ENCODE peak calls at places on chromosome 11, in six cellular contexts. One of them, this sample, is unnamed.

GRCh38 chr11:72716788-72717435 is 35.3 kb downstream of the ARAP1 start:
- DNase-seq in cardiac muscle cell: no peak
- DNase-seq in MM.1S: no peak
- DNase-seq in AG04450: no peak
- DNase-seq in AG10803: no peak
- DNase-seq in SK-N-SH: no peak
- DNase-seq in this sample: no peak

GRCh38 chr11:25734592-25735211 is 597.2 kb upstream of the ANO3 start:
- DNase-seq in cardiac muscle cell: peak
- DNase-seq in MM.1S: peak
- DNase-seq in AG04450: no peak
- DNase-seq in AG10803: no peak
- DNase-seq in SK-N-SH: peak
- DNase-seq in this sample: peak

GRCh38 chr11:65891180-65892136 is 985 bp downstream of the CCDC85B start:
- DNase-seq in cardiac muscle cell: peak
- DNase-seq in MM.1S: no peak
- DNase-seq in AG04450: no peak
- DNase-seq in AG10803: no peak
- DNase-seq in SK-N-SH: peak
- DNase-seq in this sample: peak

GRCh38 chr11:92830382-92831148 is 138.9 kb upstream of the MTNR1B start:
- DNase-seq in cardiac muscle cell: no peak
- DNase-seq in MM.1S: peak
- DNase-seq in AG04450: no peak
- DNase-seq in AG10803: no peak
- DNase-seq in SK-N-SH: no peak
- DNase-seq in this sample: no peak

GRCh38 chr11:26769027-26769426 is 47.2 kb upstream of the SLC5A12 start:
- DNase-seq in cardiac muscle cell: no peak
- DNase-seq in MM.1S: no peak
- DNase-seq in AG04450: no peak
- DNase-seq in AG10803: no peak
- DNase-seq in SK-N-SH: no peak
- DNase-seq in this sample: no peak

GRCh38 chr11:2929880-2930704 is 872 bp upstream of the PHLDA2 start:
- DNase-seq in cardiac muscle cell: peak
- DNase-seq in MM.1S: peak
- DNase-seq in AG04450: peak
- DNase-seq in AG10803: peak
- DNase-seq in SK-N-SH: peak
- DNase-seq in this sample: peak

GRCh38 chr11:92846542-92847125 is 122.8 kb upstream of the MTNR1B start:
- DNase-seq in cardiac muscle cell: no peak
- DNase-seq in MM.1S: no peak
- DNase-seq in AG04450: no peak
- DNase-seq in AG10803: peak
- DNase-seq in SK-N-SH: no peak
- DNase-seq in this sample: no peak

GRCh38 chr11:4123218-4123617 is 28.6 kb downstream of the RRM1 start:
- DNase-seq in cardiac muscle cell: no peak
- DNase-seq in MM.1S: no peak
- DNase-seq in AG04450: no peak
- DNase-seq in AG10803: no peak
- DNase-seq in SK-N-SH: no peak
- DNase-seq in this sample: no peak

GRCh38 chr11:6354651-6355485 is 34.6 kb upstream of the CAVIN3 start:
- DNase-seq in cardiac muscle cell: no peak
- DNase-seq in MM.1S: no peak
- DNase-seq in AG04450: no peak
- DNase-seq in AG10803: no peak
- DNase-seq in SK-N-SH: no peak
- DNase-seq in this sample: no peak

GRCh38 chr11:121293276-121293569 is 652 bp downstream of the SC5D start:
- DNase-seq in cardiac muscle cell: peak
- DNase-seq in MM.1S: peak
- DNase-seq in AG04450: no peak
- DNase-seq in AG10803: no peak
- DNase-seq in SK-N-SH: no peak
- DNase-seq in this sample: no peak

GRCh38 chr11:121297872-121298271 is 5.3 kb downstream of the SC5D start:
- DNase-seq in cardiac muscle cell: no peak
- DNase-seq in MM.1S: no peak
- DNase-seq in AG04450: no peak
- DNase-seq in AG10803: no peak
- DNase-seq in SK-N-SH: no peak
- DNase-seq in this sample: no peak

GRCh38 chr11:121292503-121293275 is at the start of gene SC5D:
- DNase-seq in cardiac muscle cell: peak
- DNase-seq in MM.1S: peak
- DNase-seq in AG04450: peak
- DNase-seq in AG10803: peak
- DNase-seq in SK-N-SH: peak
- DNase-seq in this sample: peak

GRCh38 chr11:121298770-121299169 is 6.2 kb downstream of the SC5D start:
- DNase-seq in cardiac muscle cell: no peak
- DNase-seq in MM.1S: no peak
- DNase-seq in AG04450: no peak
- DNase-seq in AG10803: no peak
- DNase-seq in SK-N-SH: no peak
- DNase-seq in this sample: no peak

GRCh38 chr11:121295246-121296007 is 2.9 kb downstream of the SC5D start:
- DNase-seq in cardiac muscle cell: no peak
- DNase-seq in MM.1S: no peak
- DNase-seq in AG04450: no peak
- DNase-seq in AG10803: no peak
- DNase-seq in SK-N-SH: no peak
- DNase-seq in this sample: no peak
- H3K4me3 ChIP-seq in cardiac muscle cell: peak
- H3K4me3 ChIP-seq in MM.1S: no peak
- H3K4me3 ChIP-seq in AG04450: no peak
- H3K4me3 ChIP-seq in AG10803: no peak
- H3K4me3 ChIP-seq in SK-N-SH: no peak
- H3K4me3 ChIP-seq in this sample: no peak

DNA sequence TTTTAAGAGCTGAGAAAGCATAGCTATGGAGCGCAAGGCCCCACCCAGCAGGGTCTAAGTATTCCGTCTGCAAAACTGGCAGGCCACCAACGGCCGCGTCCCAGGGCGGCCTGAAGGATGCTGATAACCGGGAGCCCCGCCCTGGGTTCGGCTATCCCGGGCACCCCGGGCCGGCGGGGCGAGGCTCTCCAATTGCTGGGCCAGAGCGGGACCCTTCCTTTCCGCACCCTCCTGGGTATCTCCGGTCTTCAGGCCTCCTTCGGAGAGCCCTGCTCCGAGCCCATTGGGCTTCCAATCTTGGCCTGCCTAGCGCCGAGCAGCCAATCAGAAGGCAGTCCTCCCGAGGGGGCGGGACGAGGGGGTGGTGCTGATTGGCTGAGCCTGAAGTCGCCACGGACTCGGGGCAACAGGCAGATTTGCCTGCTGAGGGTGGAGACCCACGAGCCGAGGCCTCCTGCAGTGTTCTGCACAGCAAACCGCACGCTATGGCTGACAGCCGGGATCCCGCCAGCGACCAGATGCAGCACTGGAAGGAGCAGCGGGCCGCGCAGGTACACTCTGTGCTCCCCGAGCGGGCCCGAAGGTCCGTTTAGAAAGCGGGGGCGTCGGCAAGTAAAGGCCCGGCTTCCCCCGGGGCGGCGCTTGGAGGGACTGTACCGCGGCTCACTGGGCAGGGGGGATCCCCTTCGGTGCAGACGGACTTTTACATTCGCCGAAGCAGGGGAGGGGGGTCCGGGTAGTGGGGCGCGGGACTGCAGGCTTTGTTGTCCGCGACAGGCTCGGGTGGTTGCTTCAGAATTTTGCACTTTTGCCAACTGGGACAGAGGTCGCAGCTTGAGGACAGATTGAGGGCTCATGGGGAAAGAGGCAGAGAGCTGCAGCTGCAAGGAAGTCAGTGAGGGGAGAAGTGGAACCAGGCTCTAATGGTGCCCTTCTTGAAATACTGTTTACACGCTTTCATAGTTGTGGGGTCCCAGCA is at the start of gene CAT:
- DNase-seq in cardiac muscle cell: peak
- DNase-seq in MM.1S: peak
- DNase-seq in AG04450: peak
- DNase-seq in AG10803: peak
- DNase-seq in SK-N-SH: peak
- DNase-seq in this sample: peak
- H3K4me3 ChIP-seq in cardiac muscle cell: peak
- H3K4me3 ChIP-seq in MM.1S: peak
- H3K4me3 ChIP-seq in AG04450: peak
- H3K4me3 ChIP-seq in AG10803: peak
- H3K4me3 ChIP-seq in SK-N-SH: peak
- H3K4me3 ChIP-seq in this sample: no peak

GRCh38 chr11:64000740-64001514 is 14.7 kb downstream of the OTUB1 start:
- DNase-seq in cardiac muscle cell: no peak
- DNase-seq in MM.1S: no peak
- DNase-seq in AG04450: no peak
- DNase-seq in AG10803: no peak
- DNase-seq in SK-N-SH: no peak
- DNase-seq in this sample: peak
- H3K4me3 ChIP-seq in cardiac muscle cell: no peak
- H3K4me3 ChIP-seq in MM.1S: peak
- H3K4me3 ChIP-seq in AG04450: peak
- H3K4me3 ChIP-seq in AG10803: peak
- H3K4me3 ChIP-seq in SK-N-SH: no peak
- H3K4me3 ChIP-seq in this sample: peak

GRCh38 chr11:95108671-95109551 is 19.3 kb downstream of the ENDOD1 start:
- DNase-seq in cardiac muscle cell: peak
- DNase-seq in MM.1S: no peak
- DNase-seq in AG04450: no peak
- DNase-seq in AG10803: no peak
- DNase-seq in SK-N-SH: no peak
- DNase-seq in this sample: no peak
- H3K4me3 ChIP-seq in cardiac muscle cell: no peak
- H3K4me3 ChIP-seq in MM.1S: no peak
- H3K4me3 ChIP-seq in AG04450: no peak
- H3K4me3 ChIP-seq in AG10803: no peak
- H3K4me3 ChIP-seq in SK-N-SH: no peak
- H3K4me3 ChIP-seq in this sample: no peak

DNA sequence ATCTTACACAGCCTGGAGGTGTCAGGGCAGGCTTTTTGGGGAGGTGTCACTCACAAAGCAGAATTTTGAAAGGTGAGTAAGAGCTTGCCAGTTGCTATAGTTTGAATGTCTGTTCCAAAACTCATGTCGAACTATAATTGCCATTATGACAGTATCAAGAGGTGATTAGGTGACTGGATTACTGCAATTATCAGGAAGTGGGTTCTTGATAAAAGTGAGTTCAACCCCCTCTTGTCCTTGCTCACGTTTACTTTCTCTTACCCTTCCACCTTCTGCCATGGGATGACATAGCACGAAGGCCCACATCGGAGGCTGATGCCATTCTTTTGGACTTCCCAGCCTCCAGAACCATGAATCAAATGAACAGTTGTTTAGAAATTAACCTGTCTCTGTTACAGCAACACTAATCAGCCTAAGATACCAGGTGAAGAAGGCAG is 4.7 kb upstream of the C11orf86 start:
- DNase-seq in cardiac muscle cell: no peak
- DNase-seq in MM.1S: no peak
- DNase-seq in AG04450: no peak
- DNase-seq in AG10803: no peak
- DNase-seq in SK-N-SH: no peak
- DNase-seq in this sample: no peak
- H3K4me3 ChIP-seq in cardiac muscle cell: no peak
- H3K4me3 ChIP-seq in MM.1S: no peak
- H3K4me3 ChIP-seq in AG04450: no peak
- H3K4me3 ChIP-seq in AG10803: no peak
- H3K4me3 ChIP-seq in SK-N-SH: no peak
- H3K4me3 ChIP-seq in this sample: no peak

This sample was measured in H7.